ENCODE peak calls at places on chromosomes 2 and 18, in nine cellular contexts. U is activated B cell treated with CpG ODN at 0.5 μM for 24 hours, B is right lobe of liver, Q is endothelial cell of umbilical vein, D is AG10803, T is chondrocyte, V is fibroblast of pulmonary artery, L is epithelial cell of esophagus, H is endothelial cell. X is an unnamed sample.

GRCh38 chr2:2098458-2099167 is 232.5 kb downstream of the MYT1L start:
- DNase-seq in T (no peak), B (no peak), L (no peak), V (no peak), D (no peak), Q (no peak), U (no peak), H (no peak), X (no peak)

GRCh38 chr2:4412637-4413187 is 709.3 kb downstream of the DCDC2C start:
- DNase-seq in U (no peak), H (no peak), D (no peak), T (no peak), V (no peak), Q (no peak), L (no peak), B (no peak), X (no peak)

GRCh38 chr2:1910021-1910420 is 165.7 kb upstream of the PXDN start:
- DNase-seq in T (peak), B (no peak), D (no peak), V (no peak), U (no peak), L (no peak), H (no peak), Q (no peak), X (no peak)

GRCh38 chr2:178119181-178119922 is 7.1 kb downstream of the RBM45 start:
- DNase-seq in L (no peak), H (no peak), U (no peak), V (no peak), T (no peak), D (no peak), Q (no peak), B (no peak), X (no peak)

GRCh38 chr2:51995293-51995692 is 963.4 kb upstream of the NRXN1 start:
- DNase-seq in H (no peak), V (peak), B (no peak), Q (peak), T (no peak), U (no peak), D (peak), L (no peak), X (no peak)

GRCh38 chr18:49008156-49008555 is 57.4 kb upstream of the SMAD7 start:
- DNase-seq in D (no peak), L (no peak), V (no peak), Q (no peak), U (no peak), B (no peak), H (no peak), T (peak), X (no peak)

GRCh38 chr18:63376493-63377053 is 9.6 kb upstream of the KDSR start:
- DNase-seq in U (no peak), L (peak), H (no peak), T (no peak), Q (no peak), B (no peak), D (peak), V (peak), X (no peak)

GRCh38 chr2:64212801-64213321 is 68.6 kb upstream of the PELI1 start:
- DNase-seq in T (no peak), L (peak), B (no peak), Q (no peak), V (peak), D (peak), H (no peak), U (no peak), X (no peak)

GRCh38 chr2:218726004-218726574 is 15.5 kb downstream of the TTLL4 start:
- DNase-seq in L (no peak), Q (no peak), B (no peak), D (no peak), T (no peak), U (no peak), H (no peak), V (no peak), X (no peak)

GRCh38 chr2:60840880-60841279 is 40.5 kb upstream of the REL start:
- DNase-seq in V (no peak), T (no peak), U (peak), H (no peak), B (no peak), L (no peak), Q (no peak), D (no peak), X (no peak)

GRCh38 chr2:60837123-60837522 is 44.3 kb upstream of the REL start:
- DNase-seq in D (no peak), H (no peak), U (no peak), V (no peak), L (no peak), Q (no peak), B (no peak), T (no peak), X (no peak)

GRCh38 chr2:60836491-60836890 is 44.9 kb upstream of the REL start:
- DNase-seq in H (no peak), T (no peak), V (no peak), Q (no peak), D (no peak), B (no peak), U (no peak), L (no peak), X (no peak)

GRCh38 chr2:60838481-60838880 is 42.9 kb upstream of the REL start:
- DNase-seq in L (no peak), B (no peak), D (no peak), U (no peak), Q (peak), H (no peak), T (no peak), V (peak), X (no peak)

DNA sequence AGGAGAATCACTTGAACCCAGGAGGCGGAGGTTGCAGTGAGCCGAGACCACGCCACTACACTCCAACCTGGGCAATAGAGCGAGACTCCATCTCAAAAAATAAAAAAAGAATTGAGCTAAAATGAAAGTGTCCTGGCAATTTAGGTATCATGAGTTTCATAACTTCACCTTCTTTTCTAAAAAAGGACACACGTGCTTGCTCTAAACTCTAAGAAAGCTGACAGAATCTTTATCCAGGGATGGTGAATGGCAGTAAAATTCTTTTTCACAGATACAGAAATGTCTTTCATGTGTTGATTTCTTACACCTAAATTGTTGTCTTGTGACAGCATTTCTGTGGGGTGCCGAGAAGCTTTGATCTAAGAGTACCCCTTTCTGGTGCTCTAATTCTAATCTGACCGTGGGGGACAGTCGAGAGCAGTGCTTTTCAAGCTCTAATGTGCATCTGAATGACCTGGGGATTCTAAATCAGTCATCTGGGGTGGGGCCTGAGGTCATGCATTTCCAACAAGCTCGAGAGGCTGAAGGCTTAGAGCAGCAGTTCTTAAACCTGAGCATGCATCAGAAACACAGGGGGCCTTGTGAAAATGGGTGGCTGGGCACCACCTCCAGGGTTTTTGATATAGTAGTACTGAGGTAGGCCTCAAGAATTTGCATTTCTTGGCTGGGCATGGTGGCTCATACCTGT is 42.1 kb upstream of the REL start:
- DNase-seq in D (no peak), H (no peak), Q (no peak), T (no peak), B (no peak), U (no peak), L (no peak), V (no peak), X (no peak)
- TF ChIP-seq CTCF in D (no peak), H (no peak), Q (no peak), T (no peak), B (no peak), U (no peak), L (no peak), V (no peak), X (no peak)

GRCh38 chr18:48007955-48008701 is 77.7 kb upstream of the SMAD2 start:
- DNase-seq in D (no peak), B (peak), Q (peak), U (peak), L (peak), T (no peak), H (peak), V (peak), X (peak)
- TF ChIP-seq CTCF in D (peak), B (peak), Q (peak), U (no peak), L (peak), T (peak), H (peak), V (peak), X (peak)

GRCh38 chr18:55316615-55317184 is 271.3 kb downstream of the TCF4 start:
- DNase-seq in B (no peak), D (no peak), H (no peak), U (no peak), L (no peak), Q (no peak), V (no peak), T (no peak), X (no peak)
- TF ChIP-seq CTCF in B (no peak), D (no peak), H (no peak), U (no peak), L (no peak), Q (no peak), V (no peak), T (no peak), X (no peak)

GRCh38 chr2:57450170-57450569 is 596.4 kb upstream of the VRK2 start:
- DNase-seq in Q (no peak), L (no peak), H (no peak), U (no peak), T (no peak), V (no peak), B (no peak), D (no peak), X (no peak)

GRCh38 chr2:57448816-57449215 is 597.8 kb upstream of the VRK2 start:
- DNase-seq in D (no peak), L (no peak), B (no peak), V (no peak), U (no peak), H (no peak), T (no peak), Q (no peak), X (no peak)

GRCh38 chr2:57453929-57454328 is 592.7 kb upstream of the VRK2 start:
- DNase-seq in H (no peak), U (no peak), D (no peak), B (no peak), T (no peak), V (no peak), L (no peak), Q (no peak), X (no peak)
- TF ChIP-seq CTCF in H (no peak), U (no peak), D (no peak), B (no peak), T (peak), V (no peak), L (peak), Q (no peak), X (peak)

GRCh38 chr18:27007880-27008279 is 142.4 kb upstream of the AQP4 start:
- DNase-seq in D (no peak), Q (no peak), T (no peak), L (peak), B (no peak), V (no peak), U (no peak), H (no peak), X (no peak)

GRCh38 chr18:27008575-27008974 is 143.1 kb upstream of the AQP4 start:
- DNase-seq in H (no peak), D (no peak), L (peak), U (no peak), V (no peak), Q (no peak), B (no peak), T (no peak), X (no peak)

GRCh38 chr18:27009293-27009692 is 143.8 kb upstream of the AQP4 start:
- DNase-seq in D (no peak), B (no peak), Q (no peak), H (no peak), T (no peak), V (no peak), U (no peak), L (no peak), X (no peak)

GRCh38 chr18:27004056-27004829 is 138.7 kb upstream of the AQP4 start:
- DNase-seq in D (peak), U (no peak), Q (peak), T (no peak), B (no peak), L (peak), V (peak), H (no peak), X (no peak)

DNA sequence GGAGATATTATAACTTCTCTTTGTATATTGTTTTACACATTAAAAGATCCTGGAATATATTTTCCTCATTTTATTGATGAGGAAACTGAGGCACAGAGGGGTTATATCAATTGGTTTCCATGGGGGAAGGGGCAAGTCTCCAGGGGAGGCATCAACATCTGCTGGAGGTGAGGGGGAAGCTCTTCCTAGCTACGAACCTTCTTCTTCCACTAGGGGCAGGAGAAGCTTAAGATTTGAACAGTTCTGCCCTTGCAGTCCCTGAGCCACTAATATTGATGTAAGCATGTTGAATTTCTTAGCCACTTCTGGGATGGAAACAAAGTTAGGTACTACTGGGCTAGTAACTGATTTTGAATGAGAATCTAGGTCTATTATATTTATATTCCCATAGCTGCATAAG is 140.1 kb upstream of the AQP4 start:
- DNase-seq in T (no peak), H (no peak), Q (no peak), U (no peak), V (peak), B (no peak), D (no peak), L (peak), X (no peak)
- TF ChIP-seq CTCF in T (peak), H (peak), Q (no peak), U (no peak), V (peak), B (peak), D (peak), L (peak), X (peak)

GRCh38 chr2:96470636-96471035 is 34.5 kb downstream of the NEURL3 start:
- DNase-seq in L (no peak), T (peak), U (peak), Q (peak), V (peak), D (peak), H (peak), B (peak), X (peak)
- TF ChIP-seq CTCF in L (peak), T (peak), U (peak), Q (peak), V (peak), D (peak), H (peak), B (peak), X (peak)

GRCh38 chr2:142601794-142602193 is 275.7 kb upstream of the KYNU start:
- DNase-seq in L (no peak), Q (no peak), D (no peak), T (no peak), U (no peak), V (no peak), H (no peak), B (no peak), X (no peak)

GRCh38 chr2:142599504-142599903 is 278.0 kb upstream of the KYNU start:
- DNase-seq in Q (no peak), U (no peak), D (no peak), V (no peak), B (no peak), L (no peak), T (no peak), H (no peak), X (no peak)

GRCh38 chr2:142602418-142602989 is 275.0 kb upstream of the KYNU start:
- DNase-seq in U (no peak), H (no peak), V (no peak), B (no peak), D (no peak), Q (no peak), L (no peak), T (no peak), X (no peak)

DNA sequence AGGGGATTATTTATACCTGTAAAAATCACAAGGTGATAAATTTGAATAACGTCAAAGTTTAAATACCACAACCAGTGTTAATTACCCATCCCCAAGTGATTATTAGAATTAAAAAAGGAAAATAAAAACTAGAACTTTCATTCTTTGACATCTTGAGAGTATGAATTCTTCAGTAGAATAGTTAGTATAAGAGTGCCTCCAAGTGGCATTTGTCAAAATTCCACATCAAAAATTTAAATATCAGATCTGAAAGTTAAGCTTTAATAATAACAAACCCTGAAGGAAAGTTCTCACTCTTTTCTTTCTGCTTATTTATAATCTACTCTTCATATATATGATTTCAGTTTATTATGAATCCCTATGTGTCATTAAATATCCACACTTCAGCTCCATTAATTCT is 273.7 kb upstream of the KYNU start:
- DNase-seq in T (no peak), V (peak), U (no peak), Q (peak), B (no peak), H (no peak), D (no peak), L (no peak), X (no peak)
- TF ChIP-seq CTCF in T (peak), V (peak), U (no peak), Q (no peak), B (peak), H (no peak), D (no peak), L (peak), X (peak)

GRCh38 chr2:145431181-145431951 is 911.4 kb upstream of the ZEB2 start:
- DNase-seq in H (no peak), T (no peak), V (peak), U (no peak), D (no peak), Q (no peak), L (peak), B (no peak), X (no peak)
- TF ChIP-seq CTCF in H (no peak), T (no peak), V (no peak), U (no peak), D (no peak), Q (no peak), L (peak), B (no peak), X (peak)

DNA sequence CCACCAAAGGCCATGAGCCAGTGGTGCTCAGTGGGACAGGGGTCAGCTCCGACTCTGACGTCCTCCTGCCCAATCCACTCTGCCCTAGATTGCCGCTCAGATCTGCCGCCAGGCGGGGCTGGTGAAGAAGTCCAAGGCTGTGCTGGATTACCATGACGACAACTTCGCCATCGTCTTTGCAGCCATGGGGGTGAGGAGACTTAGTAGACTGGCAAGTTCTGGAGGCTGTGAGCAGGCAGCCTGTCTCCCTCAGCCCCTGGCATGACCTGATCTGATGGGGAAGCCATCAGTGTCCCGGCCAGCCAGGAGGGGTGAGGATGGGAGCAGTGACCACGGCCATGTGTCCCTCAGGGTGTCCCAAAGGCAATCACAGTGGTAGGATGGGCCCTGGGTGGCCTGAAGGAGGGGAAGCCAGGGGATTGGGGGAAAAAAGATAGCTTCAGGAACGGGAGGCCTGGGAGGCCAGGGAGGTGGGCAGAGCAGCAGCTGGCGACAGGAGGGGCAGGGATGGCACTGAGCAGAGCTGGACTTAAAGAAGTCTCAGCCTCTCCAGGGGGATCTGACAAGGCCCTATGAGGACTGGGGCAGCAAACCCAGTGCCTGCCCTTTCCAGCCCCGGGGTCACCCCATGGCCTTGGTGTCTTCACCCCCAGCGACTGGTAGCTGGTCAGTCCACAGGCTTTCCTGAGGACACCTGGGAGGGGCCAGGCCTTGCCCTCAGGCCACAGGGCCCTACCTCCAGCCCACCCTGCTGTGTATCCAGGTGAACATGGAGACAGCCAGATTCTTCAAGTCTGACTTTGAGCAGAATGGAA is 17.4 kb upstream of the ANKRD53 start:
- DNase-seq in L (no peak), V (no peak), B (no peak), T (no peak), U (no peak), D (no peak), H (no peak), Q (no peak), X (no peak)
- TF ChIP-seq CTCF in L (no peak), V (no peak), B (no peak), T (no peak), U (no peak), D (no peak), H (no peak), Q (no peak), X (no peak)